ENCODE peak calls at places on chromosomes 1 and 21, in eight cellular contexts. P is tibial artery, I is HCT116, L is MM.1S, B is hippocampal formation, M is ecto neural progenitor cell, N is kidney tubule cell, K is right cardiac atrium. H is an unnamed sample.

GRCh38 chr1:199172286-199173124 is 533.7 kb downstream of the PTPRC start:
- DNase-seq in I (no peak), B (no peak), L (no peak), P (no peak), K (no peak), M (no peak), N (peak), H (no peak)

GRCh38 chr1:206029484-206029883 is 5.8 kb upstream of the CTSE start:
- DNase-seq in I (no peak), N (peak), M (no peak), L (no peak), K (peak), P (peak), B (no peak), H (peak)

GRCh38 chr1:31376374-31377134 is 3.7 kb upstream of the FABP3 start:
- DNase-seq in N (peak), B (peak), K (peak), M (peak), L (no peak), I (no peak), P (no peak), H (peak)

GRCh38 chr1:9286556-9286955 is 6.1 kb upstream of the SPSB1 start:
- DNase-seq in B (no peak), K (no peak), N (no peak), P (no peak), I (no peak), L (peak), M (no peak), H (no peak)

GRCh38 chr1:236149696-236150228 is 7.4 kb downstream of the GPR137B start:
- DNase-seq in L (no peak), B (no peak), M (no peak), K (no peak), P (no peak), N (no peak), I (no peak), H (no peak)

GRCh38 chr1:45303582-45304310 is 22.9 kb upstream of the HPDL start:
- DNase-seq in I (peak), M (peak), L (peak), N (peak), P (peak), K (peak), B (peak), H (peak)

GRCh38 chr1:89725016-89725380 is 92.1 kb downstream of the LRRC8C start:
- DNase-seq in N (peak), P (no peak), L (no peak), B (no peak), K (peak), I (no peak), M (no peak), H (peak)

GRCh38 chr1:25030674-25031589 is 100.9 kb upstream of the RUNX3 start:
- DNase-seq in L (no peak), B (no peak), N (no peak), P (no peak), K (no peak), I (no peak), M (no peak), H (peak)

GRCh38 chr1:165451696-165452095 is 6.8 kb upstream of the RXRG start:
- DNase-seq in P (no peak), N (no peak), M (no peak), L (no peak), B (no peak), I (no peak), K (no peak), H (no peak)

GRCh38 chr1:8031176-8031785 is 5.2 kb upstream of the ERRFI1 start:
- DNase-seq in N (peak), P (no peak), K (no peak), I (no peak), B (no peak), L (peak), M (no peak), H (peak)

GRCh38 chr1:7808253-7808844 is 24.3 kb downstream of the PER3 start:
- DNase-seq in P (no peak), N (peak), I (peak), K (no peak), M (no peak), L (peak), B (no peak), H (peak)

GRCh38 chr1:2556277-2557145 is at the start of gene TNFRSF14:
- DNase-seq in I (no peak), B (peak), L (peak), M (no peak), N (peak), K (peak), P (peak), H (peak)

GRCh38 chr21:37101384-37101783 is 28.3 kb downstream of the TTC3 start:
- DNase-seq in B (no peak), L (no peak), N (peak), I (no peak), P (no peak), M (no peak), K (no peak), H (no peak)

GRCh38 chr1:54407201-54407956 is 1.2 kb upstream of the SSBP3 start:
- DNase-seq in B (peak), M (peak), L (peak), I (peak), P (peak), N (peak), K (peak), H (peak)

GRCh38 chr1:11529330-11529729 is 50.4 kb downstream of the DISP3 start:
- DNase-seq in K (no peak), N (no peak), I (no peak), P (no peak), M (no peak), L (no peak), B (no peak), H (no peak)

GRCh38 chr1:219177363-219177762 is 3.7 kb downstream of the LYPLAL1 start:
- DNase-seq in L (no peak), I (no peak), K (no peak), N (peak), P (no peak), M (no peak), B (no peak), H (no peak)

GRCh38 chr1:89519779-89520358 is 4.8 kb upstream of the LRRC8B start:
- DNase-seq in L (peak), M (no peak), N (peak), P (no peak), I (peak), B (no peak), K (no peak), H (peak)

GRCh38 chr1:178397678-178398077 is 99.1 kb downstream of the CLEC20A start:
- DNase-seq in P (no peak), B (no peak), K (no peak), I (no peak), L (no peak), N (peak), M (no peak), H (peak)

GRCh38 chr1:46643368-46643775 is 24.8 kb downstream of the ATPAF1 start:
- DNase-seq in M (no peak), I (no peak), N (peak), L (no peak), B (no peak), P (no peak), K (no peak), H (peak)

GRCh38 chr1:236280438-236281285 is 1.1 kb downstream of the ERO1B start:
- DNase-seq in M (peak), B (no peak), L (peak), K (no peak), P (peak), N (peak), I (no peak), H (no peak)

GRCh38 chr1:202959276-202959620 is 1.1 kb upstream of the ADIPOR1 start:
- DNase-seq in P (no peak), L (no peak), I (peak), N (peak), M (no peak), K (no peak), B (no peak), H (peak)

GRCh38 chr1:153633161-153633746 is 612 bp upstream of the CHTOP start:
- DNase-seq in M (no peak), N (no peak), L (no peak), K (no peak), I (no peak), P (no peak), B (no peak), H (no peak)

GRCh38 chr1:11653101-11653601 is 1.1 kb downstream of the FBXO2 start:
- DNase-seq in L (no peak), I (peak), K (no peak), N (peak), B (no peak), P (no peak), M (no peak), H (no peak)

GRCh38 chr21:28257276-28257675 is 735.4 kb downstream of the LTN1 start:
- DNase-seq in N (peak), B (no peak), P (no peak), L (no peak), K (no peak), M (no peak), I (no peak), H (no peak)

GRCh38 chr1:3391711-3392110 is 62.8 kb upstream of the ARHGEF16 start:
- DNase-seq in L (no peak), N (no peak), M (no peak), P (no peak), K (no peak), I (no peak), B (no peak), H (no peak)

GRCh38 chr21:21003701-21004100 is 5.5 kb downstream of the NCAM2 start:
- DNase-seq in N (peak), P (no peak), M (no peak), K (no peak), L (peak), I (peak), B (no peak), H (peak)

GRCh38 chr1:34829250-34829649 is 30.3 kb downstream of the SMIM12 start:
- DNase-seq in L (no peak), P (peak), B (no peak), K (no peak), N (no peak), I (no peak), M (peak), H (no peak)

GRCh38 chr1:198497326-198498220 is 42.9 kb downstream of the ATP6V1G3 start:
- DNase-seq in B (peak), L (no peak), I (no peak), N (peak), P (peak), M (no peak), K (no peak), H (peak)

GRCh38 chr1:26571381-26571780 is 41.8 kb downstream of the RPS6KA1 start:
- DNase-seq in K (no peak), I (no peak), M (no peak), L (no peak), P (no peak), B (no peak), N (no peak), H (no peak)

GRCh38 chr1:67578397-67579020 is 106.5 kb upstream of the GADD45A start:
- DNase-seq in B (no peak), P (no peak), I (no peak), K (no peak), L (no peak), N (no peak), M (no peak), H (no peak)

GRCh38 chr1:167762061-167762746 is 40.4 kb downstream of the MPZL1 start:
- DNase-seq in L (no peak), M (no peak), B (no peak), P (no peak), I (no peak), N (no peak), K (no peak), H (no peak)

GRCh38 chr1:39657402-39657801 is 14.5 kb downstream of the NT5C1A start:
- DNase-seq in N (no peak), B (no peak), P (no peak), I (no peak), K (no peak), M (no peak), L (no peak), H (peak)

GRCh38 chr1:6378096-6378746 is 15.3 kb downstream of the ACOT7 start:
- DNase-seq in N (no peak), P (no peak), B (no peak), K (no peak), I (no peak), L (no peak), M (no peak), H (peak)

GRCh38 chr1:224498574-224499170 is 64.1 kb upstream of the WDR26 start:
- DNase-seq in L (no peak), N (peak), K (no peak), I (no peak), M (no peak), P (no peak), B (no peak), H (peak)

GRCh38 chr1:244318512-244318911 is 133.2 kb downstream of the ADSS2 start:
- DNase-seq in B (no peak), M (peak), N (no peak), L (no peak), I (no peak), P (no peak), K (no peak), H (no peak)

GRCh38 chr1:20666804-20667203 is 5.6 kb upstream of the DDOST start:
- DNase-seq in K (no peak), P (no peak), L (peak), I (peak), M (no peak), B (no peak), N (peak), H (peak)

GRCh38 chr1:62774971-62775578 is 8.9 kb upstream of the ATG4C start:
- DNase-seq in P (no peak), I (no peak), L (no peak), M (no peak), B (no peak), K (no peak), N (no peak), H (no peak)

GRCh38 chr1:28781305-28781704 is 30.7 kb upstream of the OPRD1 start:
- DNase-seq in I (no peak), P (no peak), B (no peak), M (no peak), K (no peak), L (no peak), N (no peak), H (no peak)

GRCh38 chr1:23585321-23586022 is 26.2 kb upstream of the ID3 start:
- DNase-seq in I (no peak), M (no peak), N (peak), K (no peak), P (peak), B (no peak), L (no peak), H (peak)